ENCODE peak calls at places on chromosomes 1 and 21, in five cellular contexts. One of them, this sample, is unnamed.

GRCh38 chr21:34020005-34020847 is 53.2 kb upstream of the MRPS6 start:
- DNase-seq in amniotic epithelial cell: peak; percentile 27
- DNase-seq in stimulated activated CD8-positive, alpha-beta memory T cell treated with anti-CD3 and anti-CD28 coated beads, Interleukin-15, amount 100 ng/mL, for 48 hours: no peak
- DNase-seq in GM18507: no peak
- DNase-seq in astrocyte of the spinal cord: no peak
- DNase-seq in this sample: no peak

GRCh38 chr21:46153259-46154154 is 1.9 kb downstream of the FTCD start:
- DNase-seq in stimulated activated CD8-positive, alpha-beta memory T cell treated with anti-CD3 and anti-CD28 coated beads, Interleukin-15, amount 100 ng/mL, for 48 hours: no peak
- DNase-seq in amniotic epithelial cell: peak; percentile 36
- DNase-seq in astrocyte of the spinal cord: no peak
- DNase-seq in GM18507: no peak
- DNase-seq in this sample: no peak

GRCh38 chr1:169795687-169796086 is 980 bp upstream of the METTL18 start:
- DNase-seq in amniotic epithelial cell: no peak
- DNase-seq in stimulated activated CD8-positive, alpha-beta memory T cell treated with anti-CD3 and anti-CD28 coated beads, Interleukin-15, amount 100 ng/mL, for 48 hours: no peak
- DNase-seq in astrocyte of the spinal cord: peak; percentile 5
- DNase-seq in GM18507: no peak
- DNase-seq in this sample: no peak

GRCh38 chr21:41863439-41863740 is 15.8 kb downstream of the PRDM15 start:
- DNase-seq in GM18507: no peak
- DNase-seq in amniotic epithelial cell: no peak
- DNase-seq in stimulated activated CD8-positive, alpha-beta memory T cell treated with anti-CD3 and anti-CD28 coated beads, Interleukin-15, amount 100 ng/mL, for 48 hours: no peak
- DNase-seq in astrocyte of the spinal cord: no peak
- DNase-seq in this sample: no peak

GRCh38 chr1:15762546-15762945 is 4.0 kb downstream of the FBLIM1 start:
- DNase-seq in stimulated activated CD8-positive, alpha-beta memory T cell treated with anti-CD3 and anti-CD28 coated beads, Interleukin-15, amount 100 ng/mL, for 48 hours: no peak
- DNase-seq in amniotic epithelial cell: no peak
- DNase-seq in astrocyte of the spinal cord: no peak
- DNase-seq in GM18507: no peak
- DNase-seq in this sample: no peak

GRCh38 chr1:64540265-64540791 is 70.4 kb downstream of the CACHD1 start:
- DNase-seq in astrocyte of the spinal cord: peak; percentile 51
- DNase-seq in stimulated activated CD8-positive, alpha-beta memory T cell treated with anti-CD3 and anti-CD28 coated beads, Interleukin-15, amount 100 ng/mL, for 48 hours: no peak
- DNase-seq in amniotic epithelial cell: no peak
- DNase-seq in GM18507: no peak
- DNase-seq in this sample: no peak

GRCh38 chr1:101653482-101653946 is 343.2 kb downstream of the OLFM3 start:
- DNase-seq in GM18507: no peak
- DNase-seq in astrocyte of the spinal cord: peak; percentile 4
- DNase-seq in stimulated activated CD8-positive, alpha-beta memory T cell treated with anti-CD3 and anti-CD28 coated beads, Interleukin-15, amount 100 ng/mL, for 48 hours: no peak
- DNase-seq in amniotic epithelial cell: peak; percentile 11
- DNase-seq in this sample: no peak

GRCh38 chr1:96473791-96474452 is 247.7 kb upstream of the PTBP2 start:
- DNase-seq in astrocyte of the spinal cord: peak; percentile 51
- DNase-seq in amniotic epithelial cell: peak; percentile 49
- DNase-seq in stimulated activated CD8-positive, alpha-beta memory T cell treated with anti-CD3 and anti-CD28 coated beads, Interleukin-15, amount 100 ng/mL, for 48 hours: no peak
- DNase-seq in GM18507: no peak
- DNase-seq in this sample: peak; percentile 46

GRCh38 chr1:31811605-31812004 is 4.2 kb downstream of the SPOCD1 start:
- DNase-seq in GM18507: no peak
- DNase-seq in amniotic epithelial cell: peak; percentile 62
- DNase-seq in stimulated activated CD8-positive, alpha-beta memory T cell treated with anti-CD3 and anti-CD28 coated beads, Interleukin-15, amount 100 ng/mL, for 48 hours: no peak
- DNase-seq in astrocyte of the spinal cord: peak; percentile 54
- DNase-seq in this sample: no peak

GRCh38 chr1:18109756-18110597 is 2.4 kb downstream of the IGSF21 start:
- DNase-seq in GM18507: no peak
- DNase-seq in astrocyte of the spinal cord: no peak
- DNase-seq in amniotic epithelial cell: no peak
- DNase-seq in stimulated activated CD8-positive, alpha-beta memory T cell treated with anti-CD3 and anti-CD28 coated beads, Interleukin-15, amount 100 ng/mL, for 48 hours: no peak
- DNase-seq in this sample: no peak

GRCh38 chr21:41786521-41786987 is 19.7 kb upstream of the RIPK4 start:
- DNase-seq in stimulated activated CD8-positive, alpha-beta memory T cell treated with anti-CD3 and anti-CD28 coated beads, Interleukin-15, amount 100 ng/mL, for 48 hours: no peak
- DNase-seq in GM18507: no peak
- DNase-seq in astrocyte of the spinal cord: peak; percentile 46
- DNase-seq in amniotic epithelial cell: no peak
- DNase-seq in this sample: peak; percentile 68

GRCh38 chr1:234753979-234754378 is 144.0 kb upstream of the IRF2BP2 start:
- DNase-seq in stimulated activated CD8-positive, alpha-beta memory T cell treated with anti-CD3 and anti-CD28 coated beads, Interleukin-15, amount 100 ng/mL, for 48 hours: no peak
- DNase-seq in GM18507: no peak
- DNase-seq in amniotic epithelial cell: no peak
- DNase-seq in astrocyte of the spinal cord: no peak
- DNase-seq in this sample: no peak

GRCh38 chr1:74753104-74753503 is 20.2 kb downstream of the TYW3 start:
- DNase-seq in GM18507: no peak
- DNase-seq in stimulated activated CD8-positive, alpha-beta memory T cell treated with anti-CD3 and anti-CD28 coated beads, Interleukin-15, amount 100 ng/mL, for 48 hours: no peak
- DNase-seq in astrocyte of the spinal cord: no peak
- DNase-seq in amniotic epithelial cell: peak; percentile 28
- DNase-seq in this sample: no peak

GRCh38 chr1:151147132-151147503 is 687 bp upstream of the SEMA6C start:
- DNase-seq in astrocyte of the spinal cord: no peak
- DNase-seq in amniotic epithelial cell: peak; percentile 75
- DNase-seq in stimulated activated CD8-positive, alpha-beta memory T cell treated with anti-CD3 and anti-CD28 coated beads, Interleukin-15, amount 100 ng/mL, for 48 hours: no peak
- DNase-seq in GM18507: no peak
- DNase-seq in this sample: no peak

GRCh38 chr1:9892563-9893528 is 17.2 kb downstream of the CTNNBIP1 start:
- DNase-seq in GM18507: no peak
- DNase-seq in amniotic epithelial cell: peak; percentile 64
- DNase-seq in stimulated activated CD8-positive, alpha-beta memory T cell treated with anti-CD3 and anti-CD28 coated beads, Interleukin-15, amount 100 ng/mL, for 48 hours: no peak
- DNase-seq in astrocyte of the spinal cord: peak; percentile 84
- DNase-seq in this sample: no peak

GRCh38 chr1:238955934-238956333 is 430.4 kb upstream of the CHRM3 start:
- DNase-seq in GM18507: no peak
- DNase-seq in amniotic epithelial cell: peak; percentile 28
- DNase-seq in astrocyte of the spinal cord: no peak
- DNase-seq in stimulated activated CD8-positive, alpha-beta memory T cell treated with anti-CD3 and anti-CD28 coated beads, Interleukin-15, amount 100 ng/mL, for 48 hours: no peak
- DNase-seq in this sample: no peak

GRCh38 chr1:233394860-233395717 is 67.6 kb downstream of the MAP3K21 start:
- DNase-seq in astrocyte of the spinal cord: peak; percentile 70
- DNase-seq in GM18507: peak; percentile 17
- DNase-seq in amniotic epithelial cell: peak; percentile 48
- DNase-seq in stimulated activated CD8-positive, alpha-beta memory T cell treated with anti-CD3 and anti-CD28 coated beads, Interleukin-15, amount 100 ng/mL, for 48 hours: no peak
- DNase-seq in this sample: no peak

GRCh38 chr21:42666023-42666747 is 12.8 kb downstream of the PDE9A start:
- DNase-seq in stimulated activated CD8-positive, alpha-beta memory T cell treated with anti-CD3 and anti-CD28 coated beads, Interleukin-15, amount 100 ng/mL, for 48 hours: no peak
- DNase-seq in astrocyte of the spinal cord: no peak
- DNase-seq in GM18507: no peak
- DNase-seq in amniotic epithelial cell: no peak
- DNase-seq in this sample: no peak

GRCh38 chr1:54229281-54229891 is 29.4 kb downstream of the MRPL37 start:
- DNase-seq in astrocyte of the spinal cord: peak; percentile 49
- DNase-seq in amniotic epithelial cell: no peak
- DNase-seq in stimulated activated CD8-positive, alpha-beta memory T cell treated with anti-CD3 and anti-CD28 coated beads, Interleukin-15, amount 100 ng/mL, for 48 hours: peak; percentile 47
- DNase-seq in GM18507: no peak
- DNase-seq in this sample: no peak

GRCh38 chr21:46163375-46163774 is 8.0 kb upstream of the FTCD start:
- DNase-seq in astrocyte of the spinal cord: no peak
- DNase-seq in stimulated activated CD8-positive, alpha-beta memory T cell treated with anti-CD3 and anti-CD28 coated beads, Interleukin-15, amount 100 ng/mL, for 48 hours: no peak
- DNase-seq in amniotic epithelial cell: no peak
- DNase-seq in GM18507: no peak
- DNase-seq in this sample: no peak

GRCh38 chr1:3393987-3394920 is 60.2 kb upstream of the ARHGEF16 start:
- DNase-seq in amniotic epithelial cell: no peak
- DNase-seq in astrocyte of the spinal cord: no peak
- DNase-seq in stimulated activated CD8-positive, alpha-beta memory T cell treated with anti-CD3 and anti-CD28 coated beads, Interleukin-15, amount 100 ng/mL, for 48 hours: no peak
- DNase-seq in GM18507: no peak
- DNase-seq in this sample: no peak

GRCh38 chr21:42939581-42940413 is 14.4 kb upstream of the ERVH48-1 start:
- DNase-seq in astrocyte of the spinal cord: peak; percentile 97
- DNase-seq in stimulated activated CD8-positive, alpha-beta memory T cell treated with anti-CD3 and anti-CD28 coated beads, Interleukin-15, amount 100 ng/mL, for 48 hours: no peak
- DNase-seq in GM18507: no peak
- DNase-seq in amniotic epithelial cell: peak; percentile 98
- DNase-seq in this sample: peak; percentile 80

GRCh38 chr1:235979716-235980338 is 85.1 kb downstream of the NID1 start:
- DNase-seq in stimulated activated CD8-positive, alpha-beta memory T cell treated with anti-CD3 and anti-CD28 coated beads, Interleukin-15, amount 100 ng/mL, for 48 hours: no peak
- DNase-seq in amniotic epithelial cell: no peak
- DNase-seq in GM18507: no peak
- DNase-seq in astrocyte of the spinal cord: no peak
- DNase-seq in this sample: no peak

GRCh38 chr1:147785794-147786506 is 25.5 kb upstream of the GJA5 start:
- DNase-seq in GM18507: no peak
- DNase-seq in astrocyte of the spinal cord: no peak
- DNase-seq in stimulated activated CD8-positive, alpha-beta memory T cell treated with anti-CD3 and anti-CD28 coated beads, Interleukin-15, amount 100 ng/mL, for 48 hours: no peak
- DNase-seq in amniotic epithelial cell: peak; percentile 14
- DNase-seq in this sample: no peak

GRCh38 chr1:240004086-240004749 is 87.5 kb upstream of the FMN2 start:
- DNase-seq in stimulated activated CD8-positive, alpha-beta memory T cell treated with anti-CD3 and anti-CD28 coated beads, Interleukin-15, amount 100 ng/mL, for 48 hours: no peak
- DNase-seq in astrocyte of the spinal cord: no peak
- DNase-seq in GM18507: no peak
- DNase-seq in amniotic epithelial cell: peak; percentile 7
- DNase-seq in this sample: no peak

GRCh38 chr1:214637722-214638473 is 34.9 kb downstream of the CENPF start:
- DNase-seq in GM18507: no peak
- DNase-seq in stimulated activated CD8-positive, alpha-beta memory T cell treated with anti-CD3 and anti-CD28 coated beads, Interleukin-15, amount 100 ng/mL, for 48 hours: no peak
- DNase-seq in astrocyte of the spinal cord: peak; percentile 71
- DNase-seq in amniotic epithelial cell: peak; percentile 61
- DNase-seq in this sample: no peak

GRCh38 chr1:16984717-16985116 is 4.3 kb upstream of the MFAP2 start:
- DNase-seq in GM18507: no peak
- DNase-seq in stimulated activated CD8-positive, alpha-beta memory T cell treated with anti-CD3 and anti-CD28 coated beads, Interleukin-15, amount 100 ng/mL, for 48 hours: no peak
- DNase-seq in amniotic epithelial cell: peak; percentile 91
- DNase-seq in astrocyte of the spinal cord: peak; percentile 95
- DNase-seq in this sample: peak; percentile 56

GRCh38 chr1:201088395-201088794 is 23.8 kb downstream of the CACNA1S start:
- DNase-seq in stimulated activated CD8-positive, alpha-beta memory T cell treated with anti-CD3 and anti-CD28 coated beads, Interleukin-15, amount 100 ng/mL, for 48 hours: no peak
- DNase-seq in astrocyte of the spinal cord: no peak
- DNase-seq in GM18507: no peak
- DNase-seq in amniotic epithelial cell: no peak
- DNase-seq in this sample: no peak

GRCh38 chr1:230902349-230902923 is 34.1 kb upstream of the C1orf198 start:
- DNase-seq in GM18507: no peak
- DNase-seq in amniotic epithelial cell: no peak
- DNase-seq in stimulated activated CD8-positive, alpha-beta memory T cell treated with anti-CD3 and anti-CD28 coated beads, Interleukin-15, amount 100 ng/mL, for 48 hours: no peak
- DNase-seq in astrocyte of the spinal cord: no peak
- DNase-seq in this sample: no peak